ENCODE peak calls at places on chromosomes 6 and 20, in ten cellular contexts. One of them, this sample, is unnamed.
A peak's percentile ranks its signal among the peaks of the same experiment; 100 is the strongest.

GRCh38 chr20:48350291-48350988 is 477.4 kb downstream of the PREX1 start:
- DNase-seq in prostate gland: no peak
- DNase-seq in transverse colon: no peak
- DNase-seq in upper lobe of left lung: no peak
- DNase-seq in H1: peak; percentile 29
- DNase-seq in sigmoid colon: no peak
- DNase-seq in spleen: no peak
- DNase-seq in breast epithelium: no peak
- DNase-seq in Panc1: no peak
- DNase-seq in K562: peak; percentile 44
- DNase-seq in this sample: no peak

GRCh38 chr6:50093116-50093937 is 43.6 kb upstream of the DEFB112 start:
- DNase-seq in prostate gland: no peak
- DNase-seq in transverse colon: no peak
- DNase-seq in upper lobe of left lung: no peak
- DNase-seq in H1: no peak
- DNase-seq in sigmoid colon: no peak
- DNase-seq in spleen: no peak
- DNase-seq in breast epithelium: no peak
- DNase-seq in Panc1: no peak
- DNase-seq in K562: no peak
- DNase-seq in this sample: no peak

GRCh38 chr6:29941476-29941875 is 856 bp upstream of the HLA-A start:
- DNase-seq in prostate gland: no peak
- DNase-seq in transverse colon: no peak
- DNase-seq in upper lobe of left lung: no peak
- DNase-seq in H1: no peak
- DNase-seq in sigmoid colon: no peak
- DNase-seq in spleen: no peak
- DNase-seq in breast epithelium: no peak
- DNase-seq in Panc1: no peak
- DNase-seq in K562: no peak
- DNase-seq in this sample: no peak

GRCh38 chr20:8901237-8902025 is 167.5 kb upstream of the PLCB4 start:
- DNase-seq in prostate gland: no peak
- DNase-seq in transverse colon: no peak
- DNase-seq in upper lobe of left lung: no peak
- DNase-seq in H1: no peak
- DNase-seq in sigmoid colon: peak; percentile 77
- DNase-seq in spleen: no peak
- DNase-seq in breast epithelium: no peak
- DNase-seq in Panc1: no peak
- DNase-seq in K562: no peak
- DNase-seq in this sample: no peak

GRCh38 chr20:58393299-58393698 is 4.3 kb downstream of the VAPB start:
- DNase-seq in prostate gland: no peak
- DNase-seq in transverse colon: no peak
- DNase-seq in upper lobe of left lung: no peak
- DNase-seq in H1: no peak
- DNase-seq in sigmoid colon: no peak
- DNase-seq in spleen: no peak
- DNase-seq in breast epithelium: no peak
- DNase-seq in Panc1: no peak
- DNase-seq in K562: no peak
- DNase-seq in this sample: no peak

GRCh38 chr20:48198951-48199431 is 413.7 kb upstream of the SULF2 start:
- DNase-seq in prostate gland: peak; percentile 67
- DNase-seq in transverse colon: no peak
- DNase-seq in upper lobe of left lung: no peak
- DNase-seq in H1: no peak
- DNase-seq in sigmoid colon: no peak
- DNase-seq in spleen: no peak
- DNase-seq in breast epithelium: no peak
- DNase-seq in Panc1: no peak
- DNase-seq in K562: no peak
- DNase-seq in this sample: no peak

GRCh38 chr6:56580271-56580670 is 62.4 kb downstream of the DST start:
- DNase-seq in prostate gland: no peak
- DNase-seq in transverse colon: no peak
- DNase-seq in upper lobe of left lung: no peak
- DNase-seq in H1: no peak
- DNase-seq in sigmoid colon: no peak
- DNase-seq in spleen: no peak
- DNase-seq in breast epithelium: no peak
- DNase-seq in Panc1: no peak
- DNase-seq in K562: no peak
- DNase-seq in this sample: no peak

GRCh38 chr6:4848382-4849068 is 72.3 kb downstream of the CDYL start:
- DNase-seq in prostate gland: no peak
- DNase-seq in transverse colon: peak; percentile 16
- DNase-seq in upper lobe of left lung: no peak
- DNase-seq in H1: no peak
- DNase-seq in sigmoid colon: no peak
- DNase-seq in spleen: no peak
- DNase-seq in breast epithelium: no peak
- DNase-seq in Panc1: no peak
- DNase-seq in K562: no peak
- DNase-seq in this sample: no peak

GRCh38 chr6:90284745-90285481 is 11.7 kb downstream of the BACH2 start:
- DNase-seq in prostate gland: no peak
- DNase-seq in transverse colon: no peak
- DNase-seq in upper lobe of left lung: no peak
- DNase-seq in H1: no peak
- DNase-seq in sigmoid colon: no peak
- DNase-seq in spleen: peak; percentile 66
- DNase-seq in breast epithelium: no peak
- DNase-seq in Panc1: no peak
- DNase-seq in K562: no peak
- DNase-seq in this sample: no peak

GRCh38 chr6:16238057-16238657 is at the start of gene GMPR:
- DNase-seq in prostate gland: peak; percentile 79
- DNase-seq in transverse colon: peak; percentile 82
- DNase-seq in upper lobe of left lung: peak; percentile 97
- DNase-seq in H1: no peak
- DNase-seq in sigmoid colon: peak; percentile 90
- DNase-seq in spleen: peak; percentile 90
- DNase-seq in breast epithelium: peak; percentile 60
- DNase-seq in Panc1: no peak
- DNase-seq in K562: peak; percentile 96
- DNase-seq in this sample: peak; percentile 89

GRCh38 chr6:4693566-4693965 is 82.6 kb upstream of the CDYL start:
- DNase-seq in prostate gland: no peak
- DNase-seq in transverse colon: no peak
- DNase-seq in upper lobe of left lung: no peak
- DNase-seq in H1: no peak
- DNase-seq in sigmoid colon: no peak
- DNase-seq in spleen: no peak
- DNase-seq in breast epithelium: no peak
- DNase-seq in Panc1: no peak
- DNase-seq in K562: no peak
- DNase-seq in this sample: no peak

GRCh38 chr20:44398303-44398702 is 42.8 kb downstream of the HNF4A start:
- DNase-seq in prostate gland: no peak
- DNase-seq in transverse colon: no peak
- DNase-seq in upper lobe of left lung: no peak
- DNase-seq in H1: no peak
- DNase-seq in sigmoid colon: no peak
- DNase-seq in spleen: no peak
- DNase-seq in breast epithelium: no peak
- DNase-seq in Panc1: no peak
- DNase-seq in K562: no peak
- DNase-seq in this sample: no peak

GRCh38 chr6:159761135-159761872 is 541 bp upstream of the ACAT2 start:
- DNase-seq in prostate gland: peak; percentile 26
- DNase-seq in transverse colon: peak; percentile 31
- DNase-seq in upper lobe of left lung: no peak
- DNase-seq in H1: no peak
- DNase-seq in sigmoid colon: peak; percentile 75
- DNase-seq in spleen: peak; percentile 89
- DNase-seq in breast epithelium: no peak
- DNase-seq in Panc1: no peak
- DNase-seq in K562: peak; percentile 30
- DNase-seq in this sample: peak; percentile 80

GRCh38 chr20:34982270-34983088 is 26.8 kb downstream of the MYH7B start:
- DNase-seq in prostate gland: no peak
- DNase-seq in transverse colon: no peak
- DNase-seq in upper lobe of left lung: no peak
- DNase-seq in H1: no peak
- DNase-seq in sigmoid colon: no peak
- DNase-seq in spleen: peak; percentile 64
- DNase-seq in breast epithelium: no peak
- DNase-seq in Panc1: no peak
- DNase-seq in K562: no peak
- DNase-seq in this sample: no peak

GRCh38 chr6:111367393-111368088 is 115.5 kb downstream of the REV3L start:
- DNase-seq in prostate gland: no peak
- DNase-seq in transverse colon: no peak
- DNase-seq in upper lobe of left lung: no peak
- DNase-seq in H1: no peak
- DNase-seq in sigmoid colon: no peak
- DNase-seq in spleen: no peak
- DNase-seq in breast epithelium: no peak
- DNase-seq in Panc1: no peak
- DNase-seq in K562: no peak
- DNase-seq in this sample: no peak
- TF ChIP-seq POLR2AphosphoS5 in prostate gland: peak; percentile 36
- TF ChIP-seq POLR2AphosphoS5 in transverse colon: no peak
- TF ChIP-seq POLR2AphosphoS5 in upper lobe of left lung: no peak
- TF ChIP-seq POLR2AphosphoS5 in H1: no peak
- TF ChIP-seq POLR2AphosphoS5 in sigmoid colon: peak; percentile 77
- TF ChIP-seq POLR2AphosphoS5 in spleen: no peak
- TF ChIP-seq POLR2AphosphoS5 in breast epithelium: no peak
- TF ChIP-seq POLR2AphosphoS5 in Panc1: no peak
- TF ChIP-seq POLR2AphosphoS5 in K562: no peak
- TF ChIP-seq POLR2AphosphoS5 in this sample: no peak

GRCh38 chr20:50111120-50111828 is 1.7 kb downstream of the UBE2V1 start:
- DNase-seq in prostate gland: no peak
- DNase-seq in transverse colon: no peak
- DNase-seq in upper lobe of left lung: no peak
- DNase-seq in H1: no peak
- DNase-seq in sigmoid colon: no peak
- DNase-seq in spleen: no peak
- DNase-seq in breast epithelium: no peak
- DNase-seq in Panc1: no peak
- DNase-seq in K562: no peak
- DNase-seq in this sample: peak; percentile 13

GRCh38 chr20:50113420-50114224 is 672 bp upstream of the UBE2V1 start:
- DNase-seq in prostate gland: no peak
- DNase-seq in transverse colon: no peak
- DNase-seq in upper lobe of left lung: no peak
- DNase-seq in H1: no peak
- DNase-seq in sigmoid colon: no peak
- DNase-seq in spleen: no peak
- DNase-seq in breast epithelium: no peak
- DNase-seq in Panc1: no peak
- DNase-seq in K562: no peak
- DNase-seq in this sample: peak; percentile 18

GRCh38 chr20:50112512-50113419 is at the start of gene UBE2V1:
- DNase-seq in prostate gland: peak; percentile 89
- DNase-seq in transverse colon: peak; percentile 92
- DNase-seq in upper lobe of left lung: peak; percentile 98
- DNase-seq in H1: peak; percentile 41
- DNase-seq in sigmoid colon: peak; percentile 96
- DNase-seq in spleen: peak; percentile 98
- DNase-seq in breast epithelium: peak; percentile 88
- DNase-seq in Panc1: no peak
- DNase-seq in K562: peak; percentile 96
- DNase-seq in this sample: peak; percentile 95

GRCh38 chr20:50110141-50111047 is 2.6 kb downstream of the UBE2V1 start:
- DNase-seq in prostate gland: no peak
- DNase-seq in transverse colon: peak; percentile 63
- DNase-seq in upper lobe of left lung: no peak
- DNase-seq in H1: no peak
- DNase-seq in sigmoid colon: no peak
- DNase-seq in spleen: no peak
- DNase-seq in breast epithelium: no peak
- DNase-seq in Panc1: no peak
- DNase-seq in K562: no peak
- DNase-seq in this sample: peak; percentile 44

DNA sequence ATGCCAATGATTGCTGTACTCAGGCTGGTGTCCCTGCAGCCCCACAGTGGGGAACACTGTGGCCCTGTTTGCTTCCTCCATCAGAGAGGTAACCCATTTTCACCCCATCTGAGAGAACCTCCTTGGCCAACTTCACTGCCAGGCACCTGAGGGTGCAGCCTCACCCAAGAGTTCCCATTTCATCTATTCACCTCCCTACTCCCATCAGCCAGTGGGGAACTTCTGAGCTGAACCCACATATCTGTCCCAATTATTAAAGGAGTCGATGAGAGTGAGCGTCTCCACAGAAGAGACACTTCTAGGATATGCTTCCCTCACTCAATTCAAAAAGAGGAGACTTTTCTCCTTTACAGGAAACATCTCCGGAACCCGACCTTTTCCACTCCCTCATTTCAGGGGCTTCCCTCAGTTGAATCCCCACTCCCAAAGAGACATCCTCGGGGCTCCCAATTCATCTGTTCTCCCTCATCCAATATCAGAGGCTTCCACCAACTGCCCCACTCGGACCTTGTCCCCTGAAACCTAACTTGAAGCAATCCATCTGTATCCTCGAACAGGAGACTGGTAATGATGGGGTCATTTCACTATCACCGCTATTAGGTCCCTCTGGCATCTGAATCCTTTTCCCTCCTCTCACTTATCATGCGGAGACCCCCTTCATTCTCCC is 988 bp downstream of the UBE2V1 start:
- DNase-seq in prostate gland: no peak
- DNase-seq in transverse colon: no peak
- DNase-seq in upper lobe of left lung: no peak
- DNase-seq in H1: no peak
- DNase-seq in sigmoid colon: no peak
- DNase-seq in spleen: no peak
- DNase-seq in breast epithelium: no peak
- DNase-seq in Panc1: no peak
- DNase-seq in K562: no peak
- DNase-seq in this sample: peak; percentile 56
- H3K4me1 ChIP-seq in prostate gland: peaks cover 21% of the 10 kb centered on the region
- H3K4me1 ChIP-seq in transverse colon: peaks cover 54% of the 10 kb centered on the region
- H3K4me1 ChIP-seq in upper lobe of left lung: peaks cover 88% of the 10 kb centered on the region
- H3K4me1 ChIP-seq in H1: peaks cover 12% of the 10 kb centered on the region
- H3K4me1 ChIP-seq in sigmoid colon: peaks cover 77% of the 10 kb centered on the region
- H3K4me1 ChIP-seq in spleen: peaks cover 85% of the 10 kb centered on the region
- H3K4me1 ChIP-seq in breast epithelium: peaks cover 20% of the 10 kb centered on the region
- H3K4me1 ChIP-seq in Panc1: peaks cover 65% of the 10 kb centered on the region
- H3K4me1 ChIP-seq in K562: peaks cover 68% of the 10 kb centered on the region
- H3K4me1 ChIP-seq in this sample: peaks cover 83% of the 10 kb centered on the region

GRCh38 chr6:34144581-34145160 is 1.2 kb downstream of the GRM4 start:
- DNase-seq in prostate gland: no peak
- DNase-seq in transverse colon: no peak
- DNase-seq in upper lobe of left lung: no peak
- DNase-seq in H1: no peak
- DNase-seq in sigmoid colon: no peak
- DNase-seq in spleen: peak; percentile 66
- DNase-seq in breast epithelium: no peak
- DNase-seq in Panc1: no peak
- DNase-seq in K562: no peak
- DNase-seq in this sample: no peak
- H3K27me3 ChIP-seq in prostate gland: peaks cover 8% of the 10 kb centered on the region
- H3K27me3 ChIP-seq in transverse colon: peaks cover 90% of the 10 kb centered on the region
- H3K27me3 ChIP-seq in upper lobe of left lung: peaks cover 54% of the 10 kb centered on the region
- H3K27me3 ChIP-seq in H1: peaks cover 46% of the 10 kb centered on the region
- H3K27me3 ChIP-seq in sigmoid colon: peaks cover 58% of the 10 kb centered on the region
- H3K27me3 ChIP-seq in spleen: peaks cover 67% of the 10 kb centered on the region
- H3K27me3 ChIP-seq in breast epithelium: peaks cover 7% of the 10 kb centered on the region
- H3K27me3 ChIP-seq in Panc1: no peaks in the 10 kb centered on the region
- H3K27me3 ChIP-seq in K562: peaks cover 76% of the 10 kb centered on the region
- H3K27me3 ChIP-seq in this sample: peaks cover 83% of the 10 kb centered on the region

GRCh38 chr20:61812121-61812520 is 253.6 kb downstream of the TAF4 start:
- DNase-seq in prostate gland: no peak
- DNase-seq in transverse colon: no peak
- DNase-seq in upper lobe of left lung: no peak
- DNase-seq in H1: no peak
- DNase-seq in sigmoid colon: no peak
- DNase-seq in spleen: peak; percentile 67
- DNase-seq in breast epithelium: no peak
- DNase-seq in Panc1: no peak
- DNase-seq in K562: no peak
- DNase-seq in this sample: no peak
- TF ChIP-seq POLR2AphosphoS5 in prostate gland: no peak
- TF ChIP-seq POLR2AphosphoS5 in transverse colon: no peak
- TF ChIP-seq POLR2AphosphoS5 in upper lobe of left lung: no peak
- TF ChIP-seq POLR2AphosphoS5 in H1: no peak
- TF ChIP-seq POLR2AphosphoS5 in sigmoid colon: no peak
- TF ChIP-seq POLR2AphosphoS5 in spleen: no peak
- TF ChIP-seq POLR2AphosphoS5 in breast epithelium: no peak
- TF ChIP-seq POLR2AphosphoS5 in Panc1: no peak
- TF ChIP-seq POLR2AphosphoS5 in K562: no peak
- TF ChIP-seq POLR2AphosphoS5 in this sample: no peak